ENCODE peak calls at places on chromosomes 11 and 22, in six cellular contexts. X is GM06990, E is kidney, T is ovary, I is BJ, N is kidney epithelial cell. K is an unnamed sample.

GRCh38 chr11:114115406-114116054 is 56.0 kb downstream of the ZBTB16 start:
- DNase-seq in X (no peak), E (peak), T (peak), I (no peak), N (no peak), K (no peak)

GRCh38 chr11:105838668-105839403 is 183.2 kb downstream of the MSANTD4 start:
- DNase-seq in X (no peak), E (no peak), T (no peak), I (no peak), N (peak), K (no peak)

GRCh38 chr11:73851046-73851764 is 25.4 kb downstream of the COA4 start:
- DNase-seq in X (no peak), E (no peak), T (no peak), I (no peak), N (no peak), K (no peak)

GRCh38 chr11:20912046-20912821 is 242.8 kb downstream of the NELL1 start:
- DNase-seq in X (no peak), E (no peak), T (no peak), I (no peak), N (no peak), K (no peak)

GRCh38 chr22:32818446-32819115 is 17.1 kb downstream of the TIMP3 start:
- DNase-seq in X (no peak), E (no peak), T (no peak), I (no peak), N (no peak), K (no peak)

GRCh38 chr11:115930886-115931537 is 426.8 kb upstream of the CADM1 start:
- DNase-seq in X (no peak), E (no peak), T (no peak), I (no peak), N (no peak), K (no peak)

GRCh38 chr11:87425943-87426342 is 388.2 kb downstream of the TMEM135 start:
- DNase-seq in X (no peak), E (no peak), T (no peak), I (peak), N (no peak), K (no peak)

GRCh38 chr11:107590460-107591097 is 368 bp upstream of the ELMOD1 start:
- DNase-seq in X (no peak), E (no peak), T (no peak), I (no peak), N (no peak), K (no peak)

GRCh38 chr11:17734418-17734911 is at the start of gene KCNC1:
- DNase-seq in X (no peak), E (peak), T (peak), I (no peak), N (no peak), K (no peak)

GRCh38 chr11:117859713-117860112 is 16.7 kb downstream of the FXYD6 start:
- DNase-seq in X (no peak), E (no peak), T (no peak), I (no peak), N (no peak), K (no peak)

GRCh38 chr22:30882974-30883533 is 85.5 kb downstream of the MORC2 start:
- DNase-seq in X (no peak), E (peak), T (no peak), I (no peak), N (no peak), K (no peak)

GRCh38 chr11:123020968-123021367 is 39.3 kb upstream of the BSX start:
- DNase-seq in X (no peak), E (no peak), T (no peak), I (no peak), N (no peak), K (no peak)

GRCh38 chr11:12090761-12091261 is 19.6 kb upstream of the MICAL2 start:
- DNase-seq in X (no peak), E (no peak), T (no peak), I (no peak), N (no peak), K (no peak)

GRCh38 chr22:39546889-39547586 is 14.5 kb upstream of the RPS19BP1 start:
- DNase-seq in X (no peak), E (no peak), T (no peak), I (no peak), N (no peak), K (no peak)

GRCh38 chr22:49081261-49081666 is 746.4 kb downstream of the BRD1 start:
- DNase-seq in X (no peak), E (peak), T (no peak), I (no peak), N (no peak), K (no peak)

GRCh38 chr22:35601013-35601580 is 16.0 kb downstream of the MB start:
- DNase-seq in X (no peak), E (no peak), T (no peak), I (no peak), N (no peak), K (no peak)

GRCh38 chr11:73376803-73377629 is 817 bp downstream of the RELT start:
- DNase-seq in X (peak), E (peak), T (peak), I (no peak), N (peak), K (peak)

GRCh38 chr11:132674161-132674560 is 858.1 kb downstream of the OPCML start:
- DNase-seq in X (no peak), E (no peak), T (no peak), I (no peak), N (no peak), K (no peak)

GRCh38 chr11:105265859-105266258 is 126.3 kb upstream of the CARD18 start:
- DNase-seq in X (no peak), E (no peak), T (no peak), I (no peak), N (no peak), K (no peak)

GRCh38 chr22:39686776-39687525 is 116.4 kb downstream of the CACNA1I start:
- DNase-seq in X (no peak), E (no peak), T (no peak), I (no peak), N (no peak), K (no peak)

GRCh38 chr11:127074151-127074761 is 73.7 kb upstream of the KIRREL3 start:
- DNase-seq in X (peak), E (no peak), T (no peak), I (peak), N (peak), K (peak)

GRCh38 chr11:45658292-45658991 is 7.0 kb downstream of the CHST1 start:
- DNase-seq in X (no peak), E (peak), T (peak), I (no peak), N (peak), K (peak)

GRCh38 chr11:109077340-109077927 is 344.6 kb upstream of the C11orf87 start:
- DNase-seq in X (no peak), E (no peak), T (no peak), I (no peak), N (no peak), K (no peak)

GRCh38 chr22:46072030-46072881 is 78.1 kb upstream of the PPARA start:
- DNase-seq in X (peak), E (peak), T (peak), I (no peak), N (no peak), K (no peak)

GRCh38 chr11:124123587-124123986 is 8.3 kb downstream of the VWA5A start:
- DNase-seq in X (no peak), E (no peak), T (no peak), I (no peak), N (no peak), K (no peak)
- TF ChIP-seq CTCF in X (peak), E (no peak), T (no peak), I (no peak), N (no peak), K (no peak)

GRCh38 chr11:66409226-66409625 is 11.6 kb upstream of the NPAS4 start:
- DNase-seq in X (no peak), E (no peak), T (no peak), I (no peak), N (no peak), K (no peak)
- H3K4me3 ChIP-seq in X (no peak), E (no peak), T (peak), I (peak), N (no peak), K (no peak)

GRCh38 chr11:76163289-76163880 is 42.9 kb downstream of the WNT11 start:
- DNase-seq in X (no peak), E (peak), T (no peak), I (no peak), N (no peak), K (no peak)
- TF ChIP-seq CTCF in X (no peak), E (no peak), T (no peak), I (no peak), N (no peak), K (no peak)

DNA sequence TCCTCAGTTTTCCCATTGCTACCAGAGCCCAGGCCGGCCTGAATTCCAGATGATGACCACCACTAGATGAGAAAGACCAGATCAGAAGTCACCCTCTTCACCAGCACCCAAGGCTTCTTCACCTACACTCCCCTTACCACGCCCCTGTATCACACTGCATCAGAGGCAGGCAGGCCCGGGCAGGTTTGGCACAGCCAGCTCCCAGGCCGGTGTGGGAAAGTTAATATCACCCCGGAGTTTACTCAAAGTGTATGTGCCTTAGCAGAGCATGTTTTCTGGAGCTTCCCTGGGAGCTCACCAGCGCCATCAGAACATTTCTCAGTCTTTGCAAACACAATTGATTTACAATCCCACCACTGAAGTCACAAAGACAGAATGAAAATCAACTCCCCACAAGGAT is 47.5 kb upstream of the POU2AF1 start:
- DNase-seq in X (no peak), E (no peak), T (no peak), I (no peak), N (no peak), K (no peak)
- H3K4me3 ChIP-seq in X (no peak), E (no peak), T (no peak), I (no peak), N (no peak), K (no peak)

DNA sequence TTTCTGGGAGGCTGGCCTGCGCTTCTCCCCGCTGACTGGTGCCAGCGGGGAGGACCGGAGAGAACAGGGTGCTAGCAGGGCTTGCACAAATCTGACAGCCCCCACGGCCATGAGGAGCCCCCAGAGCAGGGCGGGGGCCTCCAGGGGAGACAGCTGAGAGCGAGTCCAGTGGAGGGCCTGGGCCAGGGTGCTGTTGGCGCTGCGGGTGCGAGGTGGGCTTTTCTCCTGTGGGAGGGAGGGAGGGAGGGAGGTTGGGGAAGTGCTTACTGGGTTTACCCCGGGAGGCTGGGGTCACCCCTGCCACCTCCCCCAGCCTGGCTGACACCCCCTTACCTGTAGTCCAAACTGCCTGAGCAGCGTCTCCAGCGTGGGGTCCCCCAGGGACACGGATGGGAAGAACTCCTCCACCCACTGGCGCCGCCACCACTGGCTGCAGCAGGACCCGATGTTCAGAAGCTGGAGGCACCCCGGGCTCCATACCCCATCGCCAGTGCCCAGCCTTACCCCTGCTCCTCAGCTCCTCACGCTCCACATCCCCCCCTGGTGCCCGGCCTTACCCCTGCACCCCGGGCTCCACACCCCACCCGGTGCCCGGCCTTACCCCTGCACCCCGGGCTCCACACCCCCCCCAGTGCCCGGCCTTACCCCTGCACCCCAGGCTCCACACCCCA is 3.9 kb downstream of the LMF2 start:
- DNase-seq in X (no peak), E (peak), T (no peak), I (no peak), N (no peak), K (no peak)
- TF ChIP-seq CTCF in X (peak), E (no peak), T (no peak), I (no peak), N (peak), K (peak)

DNA sequence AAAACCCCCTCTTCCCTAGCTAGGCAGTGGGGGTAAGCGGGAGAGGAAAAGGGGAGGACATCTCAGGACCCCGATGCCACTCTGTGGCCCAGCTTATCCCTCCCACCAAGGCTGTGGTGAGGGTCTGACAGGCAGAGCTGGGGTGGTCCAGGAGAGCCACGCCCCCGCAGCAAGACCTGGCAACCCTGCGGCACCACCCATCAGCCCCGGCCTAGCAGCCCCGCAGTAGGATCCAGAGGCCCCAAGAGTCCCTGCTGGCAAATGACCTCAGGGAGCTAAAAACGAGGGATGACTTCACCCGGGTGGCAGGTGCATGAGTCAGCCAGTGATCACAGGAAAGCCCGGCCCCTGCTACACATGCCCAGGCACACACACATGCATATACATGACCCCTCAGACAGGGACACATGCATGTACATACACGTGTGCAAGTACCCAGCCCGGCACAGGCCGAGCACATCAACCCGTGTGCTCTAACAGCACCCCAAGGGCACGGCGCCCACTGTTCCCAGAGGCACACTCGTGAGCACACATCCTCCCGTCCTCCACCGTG is 32.3 kb downstream of the ARVCF start:
- DNase-seq in X (no peak), E (peak), T (peak), I (no peak), N (peak), K (peak)
- H3K4me3 ChIP-seq in X (no peak), E (no peak), T (no peak), I (no peak), N (no peak), K (no peak)

GRCh38 chr11:119489087-119489486 is 66.1 kb upstream of the THY1 start:
- DNase-seq in X (no peak), E (peak), T (no peak), I (no peak), N (no peak), K (no peak)

GRCh38 chr11:119493712-119494111 is 70.7 kb upstream of the THY1 start:
- DNase-seq in X (no peak), E (no peak), T (no peak), I (no peak), N (no peak), K (no peak)

GRCh38 chr11:119488256-119488995 is 65.5 kb upstream of the THY1 start:
- DNase-seq in X (no peak), E (peak), T (no peak), I (no peak), N (no peak), K (no peak)

GRCh38 chr11:119490253-119491006 is 67.5 kb upstream of the THY1 start:
- DNase-seq in X (no peak), E (peak), T (no peak), I (no peak), N (no peak), K (no peak)

DNA sequence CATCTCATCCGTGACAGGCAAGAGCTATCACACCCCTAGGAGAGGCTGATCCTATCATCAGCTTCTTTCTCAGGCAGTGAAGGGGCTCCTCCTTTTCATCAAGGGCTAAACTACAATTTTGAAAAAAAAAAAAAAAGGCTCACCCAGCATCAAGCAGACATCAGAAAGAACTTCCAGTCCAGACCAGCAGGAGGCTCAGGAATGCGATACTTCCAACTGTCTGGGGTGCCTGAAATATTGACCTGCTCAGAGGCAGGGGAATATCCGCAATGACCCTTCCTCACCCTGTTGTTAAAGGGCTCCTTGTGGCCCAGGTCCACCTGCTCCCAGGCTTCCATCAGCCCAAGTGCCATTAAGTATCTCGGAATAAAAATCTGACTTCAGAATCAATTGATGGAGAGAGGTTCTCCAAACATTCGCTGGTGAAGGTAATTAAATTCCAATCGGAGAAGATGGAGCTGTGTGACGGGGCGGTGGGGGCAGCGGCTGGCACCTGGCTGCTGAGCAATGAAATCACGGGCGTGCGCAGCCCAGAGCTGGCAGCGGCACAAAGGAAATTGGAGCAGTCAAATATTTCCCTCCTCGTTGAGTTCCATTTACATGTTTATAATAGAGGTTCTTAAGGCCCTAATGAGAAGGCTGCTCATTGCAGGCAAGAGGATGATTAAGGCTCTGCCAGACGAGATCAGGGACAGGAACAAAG is 68.9 kb upstream of the THY1 start:
- DNase-seq in X (no peak), E (peak), T (no peak), I (no peak), N (no peak), K (no peak)
- TF ChIP-seq CTCF in X (peak), E (no peak), T (no peak), I (peak), N (peak), K (peak)